ENCODE peak calls at places on chromosomes 7 and 10, in five cellular contexts. One of them, this sample, is unnamed.

GRCh38 chr10:91051834-91052233 is 130.9 kb upstream of the ANKRD1 start:
- DNase-seq in adrenal gland: peak
- DNase-seq in AG04450: no peak
- DNase-seq in tibial nerve: peak
- DNase-seq in dorsolateral prefrontal cortex: no peak
- DNase-seq in this sample: no peak

GRCh38 chr7:123916240-123916724 is 8.8 kb upstream of the SPAM1 start:
- DNase-seq in dorsolateral prefrontal cortex: no peak
- DNase-seq in adrenal gland: no peak
- DNase-seq in AG04450: no peak
- DNase-seq in tibial nerve: no peak
- DNase-seq in this sample: peak

GRCh38 chr10:53453196-53453595 is 680.6 kb upstream of the MBL2 start:
- DNase-seq in tibial nerve: no peak
- DNase-seq in AG04450: no peak
- DNase-seq in adrenal gland: no peak
- DNase-seq in dorsolateral prefrontal cortex: no peak
- DNase-seq in this sample: no peak

GRCh38 chr10:117946525-117947070 is 100.1 kb downstream of the RAB11FIP2 start:
- DNase-seq in AG04450: no peak
- DNase-seq in dorsolateral prefrontal cortex: no peak
- DNase-seq in tibial nerve: no peak
- DNase-seq in adrenal gland: no peak
- DNase-seq in this sample: no peak

GRCh38 chr7:55018361-55019328 is at the start of gene EGFR:
- DNase-seq in dorsolateral prefrontal cortex: peak
- DNase-seq in tibial nerve: peak
- DNase-seq in AG04450: peak
- DNase-seq in adrenal gland: peak
- DNase-seq in this sample: peak

GRCh38 chr10:5297466-5297865 is 67.3 kb upstream of the UCN3 start:
- DNase-seq in tibial nerve: peak
- DNase-seq in adrenal gland: peak
- DNase-seq in AG04450: no peak
- DNase-seq in dorsolateral prefrontal cortex: no peak
- DNase-seq in this sample: peak

GRCh38 chr7:24910551-24911212 is 69.3 kb downstream of the OSBPL3 start:
- DNase-seq in tibial nerve: no peak
- DNase-seq in dorsolateral prefrontal cortex: no peak
- DNase-seq in AG04450: no peak
- DNase-seq in adrenal gland: no peak
- DNase-seq in this sample: peak

GRCh38 chr10:98445200-98445812 is 1.4 kb downstream of the HPS1 start:
- DNase-seq in tibial nerve: no peak
- DNase-seq in adrenal gland: no peak
- DNase-seq in dorsolateral prefrontal cortex: no peak
- DNase-seq in AG04450: no peak
- DNase-seq in this sample: no peak

GRCh38 chr10:133335238-133336122 is 1.2 kb downstream of the CALY start:
- DNase-seq in AG04450: no peak
- DNase-seq in tibial nerve: peak
- DNase-seq in dorsolateral prefrontal cortex: peak
- DNase-seq in adrenal gland: peak
- DNase-seq in this sample: peak

GRCh38 chr10:104067525-104067924 is 18.2 kb downstream of the COL17A1 start:
- DNase-seq in dorsolateral prefrontal cortex: no peak
- DNase-seq in adrenal gland: peak
- DNase-seq in tibial nerve: no peak
- DNase-seq in AG04450: no peak
- DNase-seq in this sample: no peak

GRCh38 chr10:35387768-35388167 is 51.5 kb downstream of the CCNY start:
- DNase-seq in dorsolateral prefrontal cortex: no peak
- DNase-seq in adrenal gland: no peak
- DNase-seq in tibial nerve: no peak
- DNase-seq in AG04450: peak
- DNase-seq in this sample: no peak

GRCh38 chr7:103944230-103944900 is 45.1 kb downstream of the RELN start:
- DNase-seq in tibial nerve: no peak
- DNase-seq in dorsolateral prefrontal cortex: no peak
- DNase-seq in AG04450: no peak
- DNase-seq in adrenal gland: no peak
- DNase-seq in this sample: no peak

GRCh38 chr7:132919776-132920175 is 162.1 kb downstream of the CHCHD3 start:
- DNase-seq in tibial nerve: no peak
- DNase-seq in AG04450: no peak
- DNase-seq in adrenal gland: no peak
- DNase-seq in dorsolateral prefrontal cortex: no peak
- DNase-seq in this sample: peak

GRCh38 chr10:62541811-62542210 is 167.6 kb downstream of the ZNF365 start:
- DNase-seq in adrenal gland: peak
- DNase-seq in AG04450: no peak
- DNase-seq in tibial nerve: peak
- DNase-seq in dorsolateral prefrontal cortex: no peak
- DNase-seq in this sample: no peak

GRCh38 chr10:97129666-97130065 is 56.1 kb downstream of the SLIT1 start:
- DNase-seq in adrenal gland: no peak
- DNase-seq in AG04450: no peak
- DNase-seq in dorsolateral prefrontal cortex: no peak
- DNase-seq in tibial nerve: no peak
- DNase-seq in this sample: no peak

GRCh38 chr10:33133557-33133956 is 175.5 kb upstream of the ITGB1 start:
- DNase-seq in tibial nerve: no peak
- DNase-seq in AG04450: no peak
- DNase-seq in adrenal gland: no peak
- DNase-seq in dorsolateral prefrontal cortex: no peak
- DNase-seq in this sample: no peak

GRCh38 chr10:29951441-29951931 is 107.9 kb downstream of the JCAD start:
- DNase-seq in AG04450: no peak
- DNase-seq in adrenal gland: peak
- DNase-seq in tibial nerve: no peak
- DNase-seq in dorsolateral prefrontal cortex: no peak
- DNase-seq in this sample: peak

GRCh38 chr10:111207525-111207924 is 130.7 kb downstream of the ADRA2A start:
- DNase-seq in AG04450: no peak
- DNase-seq in dorsolateral prefrontal cortex: no peak
- DNase-seq in adrenal gland: no peak
- DNase-seq in tibial nerve: no peak
- DNase-seq in this sample: no peak

GRCh38 chr10:3109633-3110032 is 42.3 kb downstream of the PFKP start:
- DNase-seq in AG04450: no peak
- DNase-seq in dorsolateral prefrontal cortex: no peak
- DNase-seq in tibial nerve: no peak
- DNase-seq in adrenal gland: no peak
- DNase-seq in this sample: no peak

GRCh38 chr7:31058122-31058521 is 6.0 kb downstream of the ADCYAP1R1 start:
- DNase-seq in adrenal gland: no peak
- DNase-seq in dorsolateral prefrontal cortex: no peak
- DNase-seq in tibial nerve: no peak
- DNase-seq in AG04450: no peak
- DNase-seq in this sample: no peak

DNA sequence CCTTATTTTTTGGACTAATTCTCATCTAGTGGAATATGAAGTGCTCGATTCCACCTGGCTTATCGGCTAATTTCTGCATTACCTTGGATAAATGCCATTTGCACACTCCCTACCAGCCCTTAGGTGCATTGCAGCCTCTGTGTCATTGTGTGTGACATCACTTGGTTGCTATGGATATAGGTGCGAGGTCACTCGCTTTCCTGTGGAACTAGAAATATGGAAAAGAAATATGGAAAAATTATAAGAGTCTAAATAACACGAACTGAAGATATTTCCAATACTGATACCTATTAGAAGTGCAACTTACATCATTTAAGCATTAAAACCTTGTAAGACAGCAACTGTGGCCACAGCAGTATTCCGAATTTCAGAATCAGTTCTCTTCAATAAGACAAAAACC is 2.0 kb downstream of the YWHAG start:
- DNase-seq in tibial nerve: no peak
- DNase-seq in dorsolateral prefrontal cortex: no peak
- DNase-seq in AG04450: no peak
- DNase-seq in adrenal gland: peak
- DNase-seq in this sample: peak
- TF ChIP-seq CTCF in tibial nerve: no peak
- TF ChIP-seq CTCF in dorsolateral prefrontal cortex: no peak
- TF ChIP-seq CTCF in AG04450: no peak
- TF ChIP-seq CTCF in adrenal gland: peak
- TF ChIP-seq CTCF in this sample: no peak

GRCh38 chr10:112375721-112376577 is 2.0 kb downstream of the ACSL5 start:
- DNase-seq in dorsolateral prefrontal cortex: no peak
- DNase-seq in adrenal gland: peak
- DNase-seq in tibial nerve: peak
- DNase-seq in AG04450: no peak
- DNase-seq in this sample: peak
- H3K4me3 ChIP-seq in dorsolateral prefrontal cortex: no peak
- H3K4me3 ChIP-seq in adrenal gland: peak
- H3K4me3 ChIP-seq in tibial nerve: peak
- H3K4me3 ChIP-seq in AG04450: peak
- H3K4me3 ChIP-seq in this sample: peak

DNA sequence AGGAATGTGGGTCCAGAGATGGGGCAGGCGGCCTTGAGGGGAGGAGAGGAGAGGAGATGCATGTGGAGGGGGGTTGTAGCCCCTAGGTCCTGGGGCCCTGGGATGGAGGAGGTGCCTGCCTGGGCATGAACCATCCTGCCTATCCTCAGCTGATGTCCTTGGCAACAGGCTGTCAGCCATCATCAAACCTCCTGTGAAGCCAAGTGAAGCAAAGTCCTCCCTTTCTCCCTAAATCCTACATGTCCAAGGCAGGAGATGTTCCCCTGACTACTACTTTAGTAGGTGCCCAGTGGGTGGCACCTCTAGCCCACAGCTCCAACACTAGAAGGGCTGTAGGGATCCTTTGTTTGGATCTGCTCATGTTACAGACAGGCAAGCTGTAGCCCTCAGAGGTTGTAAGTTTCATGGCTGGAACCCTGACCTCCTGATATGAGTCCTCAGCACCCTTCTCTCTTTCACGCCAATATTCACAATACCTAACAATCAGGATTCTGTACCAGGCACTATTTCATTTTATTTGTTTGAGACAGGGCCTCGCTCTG is 66.6 kb upstream of the SYPL1 start:
- DNase-seq in dorsolateral prefrontal cortex: no peak
- DNase-seq in AG04450: no peak
- DNase-seq in tibial nerve: no peak
- DNase-seq in adrenal gland: no peak
- DNase-seq in this sample: peak
- TF ChIP-seq CTCF in dorsolateral prefrontal cortex: no peak
- TF ChIP-seq CTCF in AG04450: peak
- TF ChIP-seq CTCF in tibial nerve: no peak
- TF ChIP-seq CTCF in adrenal gland: peak
- TF ChIP-seq CTCF in this sample: peak

GRCh38 chr7:27112960-27113949 is 10.8 kb upstream of the HOXA2 start:
- DNase-seq in tibial nerve: no peak
- DNase-seq in AG04450: peak
- DNase-seq in dorsolateral prefrontal cortex: no peak
- DNase-seq in adrenal gland: peak
- DNase-seq in this sample: peak

GRCh38 chr7:27110977-27111752 is 8.7 kb upstream of the HOXA2 start:
- DNase-seq in tibial nerve: peak
- DNase-seq in dorsolateral prefrontal cortex: no peak
- DNase-seq in AG04450: no peak
- DNase-seq in adrenal gland: no peak
- DNase-seq in this sample: peak

GRCh38 chr7:27111753-27112277 is 9.3 kb upstream of the HOXA2 start:
- DNase-seq in adrenal gland: no peak
- DNase-seq in AG04450: no peak
- DNase-seq in tibial nerve: no peak
- DNase-seq in dorsolateral prefrontal cortex: no peak
- DNase-seq in this sample: no peak

GRCh38 chr7:27113991-27114866 is 11.7 kb upstream of the HOXA2 start:
- DNase-seq in adrenal gland: peak
- DNase-seq in AG04450: no peak
- DNase-seq in dorsolateral prefrontal cortex: no peak
- DNase-seq in tibial nerve: no peak
- DNase-seq in this sample: no peak

GRCh38 chr7:27112361-27112760 is 9.9 kb upstream of the HOXA2 start:
- DNase-seq in tibial nerve: no peak
- DNase-seq in AG04450: no peak
- DNase-seq in adrenal gland: no peak
- DNase-seq in dorsolateral prefrontal cortex: no peak
- DNase-seq in this sample: no peak
- H3K4me3 ChIP-seq in tibial nerve: no peak
- H3K4me3 ChIP-seq in AG04450: peak
- H3K4me3 ChIP-seq in adrenal gland: no peak
- H3K4me3 ChIP-seq in dorsolateral prefrontal cortex: no peak
- H3K4me3 ChIP-seq in this sample: no peak

GRCh38 chr7:139396323-139396951 is 36.7 kb downstream of the LUC7L2 start:
- DNase-seq in adrenal gland: no peak
- DNase-seq in dorsolateral prefrontal cortex: no peak
- DNase-seq in tibial nerve: no peak
- DNase-seq in AG04450: no peak
- DNase-seq in this sample: peak

GRCh38 chr7:139389774-139390173 is 30.1 kb downstream of the LUC7L2 start:
- DNase-seq in adrenal gland: no peak
- DNase-seq in AG04450: no peak
- DNase-seq in tibial nerve: no peak
- DNase-seq in dorsolateral prefrontal cortex: no peak
- DNase-seq in this sample: no peak

GRCh38 chr7:139393621-139394215 is 34.0 kb downstream of the LUC7L2 start:
- DNase-seq in adrenal gland: no peak
- DNase-seq in tibial nerve: no peak
- DNase-seq in AG04450: no peak
- DNase-seq in dorsolateral prefrontal cortex: no peak
- DNase-seq in this sample: peak

GRCh38 chr7:139397192-139397591 is 37.5 kb downstream of the LUC7L2 start:
- DNase-seq in dorsolateral prefrontal cortex: no peak
- DNase-seq in adrenal gland: no peak
- DNase-seq in AG04450: no peak
- DNase-seq in tibial nerve: no peak
- DNase-seq in this sample: no peak

GRCh38 chr7:139394553-139394952 is 34.9 kb downstream of the LUC7L2 start:
- DNase-seq in AG04450: no peak
- DNase-seq in adrenal gland: no peak
- DNase-seq in dorsolateral prefrontal cortex: no peak
- DNase-seq in tibial nerve: no peak
- DNase-seq in this sample: no peak
- TF ChIP-seq CTCF in AG04450: no peak
- TF ChIP-seq CTCF in adrenal gland: no peak
- TF ChIP-seq CTCF in dorsolateral prefrontal cortex: no peak
- TF ChIP-seq CTCF in tibial nerve: no peak
- TF ChIP-seq CTCF in this sample: no peak

This sample was measured in fibroblast of villous mesenchyme.